ENCODE peak calls at places on chromosomes 6 and 20, in ten cellular contexts. One of them, this sample, is unnamed.

GRCh38 chr6:41451039-41451438 is 95.1 kb upstream of the FOXP4 start:
- DNase-seq in bronchial epithelial cell: no peak
- DNase-seq in stomach: peak; percentile 55
- DNase-seq in HepG2: no peak
- DNase-seq in ovary: no peak
- DNase-seq in SJCRH30: peak; percentile 23
- DNase-seq in brain microvascular endothelial cell: no peak
- DNase-seq in fibroblast of mammary gland: no peak
- DNase-seq in NT2/D1: no peak
- DNase-seq in lower lobe of right lung: no peak
- DNase-seq in this sample: peak; percentile 92

GRCh38 chr20:33570743-33571142 is 80.8 kb downstream of the CBFA2T2 start:
- DNase-seq in NT2/D1: no peak
- DNase-seq in bronchial epithelial cell: no peak
- DNase-seq in brain microvascular endothelial cell: no peak
- DNase-seq in lower lobe of right lung: no peak
- DNase-seq in SJCRH30: no peak
- DNase-seq in fibroblast of mammary gland: no peak
- DNase-seq in stomach: no peak
- DNase-seq in ovary: no peak
- DNase-seq in HepG2: no peak
- DNase-seq in this sample: no peak

GRCh38 chr6:43956478-43956877 is 170.8 kb downstream of the MRPL14 start:
- DNase-seq in brain microvascular endothelial cell: no peak
- DNase-seq in bronchial epithelial cell: no peak
- DNase-seq in SJCRH30: no peak
- DNase-seq in lower lobe of right lung: no peak
- DNase-seq in stomach: no peak
- DNase-seq in ovary: no peak
- DNase-seq in HepG2: no peak
- DNase-seq in NT2/D1: no peak
- DNase-seq in fibroblast of mammary gland: no peak
- DNase-seq in this sample: no peak

GRCh38 chr20:38937978-38938473 is 11.8 kb downstream of the FAM83D start:
- DNase-seq in ovary: no peak
- DNase-seq in lower lobe of right lung: no peak
- DNase-seq in stomach: no peak
- DNase-seq in SJCRH30: no peak
- DNase-seq in bronchial epithelial cell: peak; percentile 53
- DNase-seq in brain microvascular endothelial cell: no peak
- DNase-seq in HepG2: no peak
- DNase-seq in fibroblast of mammary gland: no peak
- DNase-seq in NT2/D1: no peak
- DNase-seq in this sample: peak; percentile 18

GRCh38 chr6:3165631-3166534 is 8.5 kb upstream of the TUBB2A start:
- DNase-seq in ovary: no peak
- DNase-seq in HepG2: peak; percentile 18
- DNase-seq in stomach: no peak
- DNase-seq in SJCRH30: no peak
- DNase-seq in NT2/D1: peak; percentile 84
- DNase-seq in lower lobe of right lung: no peak
- DNase-seq in brain microvascular endothelial cell: peak; percentile 64
- DNase-seq in fibroblast of mammary gland: peak; percentile 28
- DNase-seq in bronchial epithelial cell: no peak
- DNase-seq in this sample: no peak

GRCh38 chr20:35462351-35462750 is 7.0 kb downstream of the CEP250 start:
- DNase-seq in bronchial epithelial cell: no peak
- DNase-seq in stomach: no peak
- DNase-seq in brain microvascular endothelial cell: no peak
- DNase-seq in HepG2: no peak
- DNase-seq in fibroblast of mammary gland: no peak
- DNase-seq in NT2/D1: no peak
- DNase-seq in SJCRH30: no peak
- DNase-seq in lower lobe of right lung: no peak
- DNase-seq in ovary: no peak
- DNase-seq in this sample: no peak

GRCh38 chr6:43926644-43927524 is 156.9 kb downstream of the VEGFA start:
- DNase-seq in ovary: peak; percentile 47
- DNase-seq in fibroblast of mammary gland: peak; percentile 71
- DNase-seq in bronchial epithelial cell: peak; percentile 93
- DNase-seq in stomach: peak; percentile 72
- DNase-seq in brain microvascular endothelial cell: peak; percentile 51
- DNase-seq in SJCRH30: peak; percentile 47
- DNase-seq in lower lobe of right lung: peak; percentile 57
- DNase-seq in HepG2: peak; percentile 90
- DNase-seq in NT2/D1: peak; percentile 57
- DNase-seq in this sample: peak; percentile 87

GRCh38 chr6:37407948-37408347 is 25.1 kb upstream of the CMTR1 start:
- DNase-seq in brain microvascular endothelial cell: no peak
- DNase-seq in lower lobe of right lung: no peak
- DNase-seq in stomach: no peak
- DNase-seq in bronchial epithelial cell: peak; percentile 58
- DNase-seq in HepG2: no peak
- DNase-seq in NT2/D1: no peak
- DNase-seq in ovary: no peak
- DNase-seq in fibroblast of mammary gland: no peak
- DNase-seq in SJCRH30: no peak
- DNase-seq in this sample: no peak

GRCh38 chr6:87364602-87365252 is 20.1 kb downstream of the C6orf163 start:
- DNase-seq in ovary: no peak
- DNase-seq in fibroblast of mammary gland: no peak
- DNase-seq in stomach: no peak
- DNase-seq in lower lobe of right lung: no peak
- DNase-seq in HepG2: no peak
- DNase-seq in brain microvascular endothelial cell: no peak
- DNase-seq in bronchial epithelial cell: no peak
- DNase-seq in NT2/D1: no peak
- DNase-seq in SJCRH30: no peak
- DNase-seq in this sample: no peak

GRCh38 chr6:20180935-20181334 is 31.3 kb downstream of the MBOAT1 start:
- DNase-seq in NT2/D1: no peak
- DNase-seq in brain microvascular endothelial cell: no peak
- DNase-seq in stomach: no peak
- DNase-seq in SJCRH30: no peak
- DNase-seq in HepG2: no peak
- DNase-seq in bronchial epithelial cell: peak; percentile 20
- DNase-seq in fibroblast of mammary gland: no peak
- DNase-seq in lower lobe of right lung: no peak
- DNase-seq in ovary: no peak
- DNase-seq in this sample: no peak

GRCh38 chr6:4370066-4370465 is 234.7 kb upstream of the ECI2 start:
- DNase-seq in SJCRH30: peak; percentile 77
- DNase-seq in bronchial epithelial cell: peak; percentile 92
- DNase-seq in HepG2: no peak
- DNase-seq in ovary: no peak
- DNase-seq in fibroblast of mammary gland: peak; percentile 98
- DNase-seq in NT2/D1: no peak
- DNase-seq in stomach: no peak
- DNase-seq in brain microvascular endothelial cell: peak; percentile 89
- DNase-seq in lower lobe of right lung: no peak
- DNase-seq in this sample: no peak

GRCh38 chr6:50818673-50819072 is at the start of gene TFAP2B:
- DNase-seq in SJCRH30: peak; percentile 71
- DNase-seq in fibroblast of mammary gland: no peak
- DNase-seq in NT2/D1: no peak
- DNase-seq in lower lobe of right lung: no peak
- DNase-seq in ovary: no peak
- DNase-seq in stomach: no peak
- DNase-seq in bronchial epithelial cell: no peak
- DNase-seq in brain microvascular endothelial cell: no peak
- DNase-seq in HepG2: no peak
- DNase-seq in this sample: no peak

GRCh38 chr6:50819906-50820589 is 1.4 kb downstream of the TFAP2B start:
- DNase-seq in lower lobe of right lung: no peak
- DNase-seq in bronchial epithelial cell: no peak
- DNase-seq in NT2/D1: no peak
- DNase-seq in ovary: no peak
- DNase-seq in fibroblast of mammary gland: no peak
- DNase-seq in stomach: no peak
- DNase-seq in HepG2: no peak
- DNase-seq in SJCRH30: peak; percentile 71
- DNase-seq in brain microvascular endothelial cell: no peak
- DNase-seq in this sample: peak; percentile 43

GRCh38 chr6:50820590-50821234 is 2.0 kb downstream of the TFAP2B start:
- DNase-seq in SJCRH30: no peak
- DNase-seq in stomach: no peak
- DNase-seq in fibroblast of mammary gland: no peak
- DNase-seq in HepG2: no peak
- DNase-seq in brain microvascular endothelial cell: no peak
- DNase-seq in lower lobe of right lung: no peak
- DNase-seq in bronchial epithelial cell: no peak
- DNase-seq in ovary: no peak
- DNase-seq in NT2/D1: no peak
- DNase-seq in this sample: no peak

GRCh38 chr6:50817638-50817950 is 1.1 kb upstream of the TFAP2B start:
- DNase-seq in HepG2: no peak
- DNase-seq in SJCRH30: no peak
- DNase-seq in ovary: no peak
- DNase-seq in stomach: no peak
- DNase-seq in lower lobe of right lung: no peak
- DNase-seq in fibroblast of mammary gland: no peak
- DNase-seq in bronchial epithelial cell: no peak
- DNase-seq in NT2/D1: no peak
- DNase-seq in brain microvascular endothelial cell: no peak
- DNase-seq in this sample: no peak

DNA sequence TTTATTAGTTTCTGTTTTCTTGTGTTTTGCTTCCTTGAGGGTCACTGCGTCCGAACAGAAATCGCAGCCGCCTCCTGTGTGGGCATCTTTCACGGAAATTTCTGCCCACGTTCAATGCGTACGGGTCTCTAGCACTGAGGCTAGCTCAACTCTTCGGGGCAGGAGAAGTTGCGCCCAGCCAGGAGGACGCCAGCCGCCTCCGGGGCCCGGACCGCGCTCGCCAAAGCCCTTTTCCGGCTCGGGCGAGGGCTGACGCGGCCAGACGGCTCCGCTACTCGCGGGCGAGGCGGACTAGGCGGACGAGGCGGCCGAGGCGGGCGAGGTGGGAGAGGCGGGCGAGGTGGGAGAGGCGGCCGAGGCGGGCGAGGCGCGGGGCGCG is 845 bp downstream of the TFAP2B start:
- DNase-seq in SJCRH30: peak; percentile 47
- DNase-seq in stomach: no peak
- DNase-seq in ovary: no peak
- DNase-seq in NT2/D1: no peak
- DNase-seq in HepG2: no peak
- DNase-seq in bronchial epithelial cell: no peak
- DNase-seq in lower lobe of right lung: no peak
- DNase-seq in brain microvascular endothelial cell: no peak
- DNase-seq in fibroblast of mammary gland: peak; percentile 1
- DNase-seq in this sample: peak; percentile 60
- H3K4me3 ChIP-seq in SJCRH30: peak overlapping the region; percentile 66
- H3K4me3 ChIP-seq in stomach: peak overlapping the region; percentile 28
- H3K4me3 ChIP-seq in ovary: no peak overlapping the region
- H3K4me3 ChIP-seq in NT2/D1: peak overlapping the region; percentile 4
- H3K4me3 ChIP-seq in HepG2: no peak overlapping the region
- H3K4me3 ChIP-seq in bronchial epithelial cell: no peak overlapping the region
- H3K4me3 ChIP-seq in lower lobe of right lung: peak overlapping the region; percentile 20
- H3K4me3 ChIP-seq in brain microvascular endothelial cell: peak overlapping the region; percentile 20
- H3K4me3 ChIP-seq in fibroblast of mammary gland: no peak overlapping the region
- H3K4me3 ChIP-seq in this sample: peak overlapping the region; percentile 48

DNA sequence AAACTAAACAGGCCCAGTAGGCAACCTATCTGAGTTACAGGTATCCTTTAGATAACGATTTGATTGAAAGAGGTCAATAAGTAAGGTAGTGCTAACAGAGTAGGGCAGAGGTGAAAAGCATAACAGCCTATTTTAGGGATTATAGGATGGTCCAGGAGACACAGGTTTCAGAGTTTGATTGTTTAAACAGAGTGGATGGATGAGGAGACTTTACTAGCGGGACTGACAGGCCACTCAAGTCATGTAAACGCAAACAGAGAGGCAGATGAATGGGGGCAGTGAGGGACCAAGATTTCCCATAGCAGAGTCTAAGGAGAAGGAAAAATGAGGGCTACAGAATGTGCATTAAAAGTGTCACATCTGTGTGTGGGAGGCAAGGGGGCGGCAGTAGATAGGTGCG is 4.8 kb downstream of the NEDD9 start:
- DNase-seq in SJCRH30: no peak
- DNase-seq in fibroblast of mammary gland: no peak
- DNase-seq in stomach: no peak
- DNase-seq in HepG2: no peak
- DNase-seq in NT2/D1: no peak
- DNase-seq in bronchial epithelial cell: no peak
- DNase-seq in brain microvascular endothelial cell: no peak
- DNase-seq in ovary: no peak
- DNase-seq in lower lobe of right lung: no peak
- DNase-seq in this sample: no peak
- H3K4me3 ChIP-seq in SJCRH30: no peak overlapping the region
- H3K4me3 ChIP-seq in fibroblast of mammary gland: no peak overlapping the region
- H3K4me3 ChIP-seq in stomach: no peak overlapping the region
- H3K4me3 ChIP-seq in HepG2: peak overlapping the region; percentile 87
- H3K4me3 ChIP-seq in NT2/D1: no peak overlapping the region
- H3K4me3 ChIP-seq in bronchial epithelial cell: no peak overlapping the region
- H3K4me3 ChIP-seq in brain microvascular endothelial cell: no peak overlapping the region
- H3K4me3 ChIP-seq in ovary: no peak overlapping the region
- H3K4me3 ChIP-seq in lower lobe of right lung: peak overlapping the region; percentile 67
- H3K4me3 ChIP-seq in this sample: no peak overlapping the region

GRCh38 chr6:149938571-149939462 is 3.0 kb upstream of the ULBP2 start:
- DNase-seq in bronchial epithelial cell: no peak
- DNase-seq in stomach: no peak
- DNase-seq in brain microvascular endothelial cell: no peak
- DNase-seq in SJCRH30: peak; percentile 35
- DNase-seq in HepG2: no peak
- DNase-seq in fibroblast of mammary gland: no peak
- DNase-seq in ovary: no peak
- DNase-seq in lower lobe of right lung: no peak
- DNase-seq in NT2/D1: no peak
- DNase-seq in this sample: no peak
- H3K4me3 ChIP-seq in bronchial epithelial cell: peak overlapping the region; percentile 56
- H3K4me3 ChIP-seq in stomach: peak overlapping the region; percentile 33
- H3K4me3 ChIP-seq in brain microvascular endothelial cell: peak overlapping the region; percentile 43
- H3K4me3 ChIP-seq in SJCRH30: peak overlapping the region; percentile 48
- H3K4me3 ChIP-seq in HepG2: peak overlapping the region; percentile 44
- H3K4me3 ChIP-seq in fibroblast of mammary gland: peak overlapping the region; percentile 37
- H3K4me3 ChIP-seq in ovary: peak overlapping the region; percentile 20
- H3K4me3 ChIP-seq in lower lobe of right lung: peak overlapping the region; percentile 56
- H3K4me3 ChIP-seq in NT2/D1: peak overlapping the region; percentile 24
- H3K4me3 ChIP-seq in this sample: peak overlapping the region; percentile 36

DNA sequence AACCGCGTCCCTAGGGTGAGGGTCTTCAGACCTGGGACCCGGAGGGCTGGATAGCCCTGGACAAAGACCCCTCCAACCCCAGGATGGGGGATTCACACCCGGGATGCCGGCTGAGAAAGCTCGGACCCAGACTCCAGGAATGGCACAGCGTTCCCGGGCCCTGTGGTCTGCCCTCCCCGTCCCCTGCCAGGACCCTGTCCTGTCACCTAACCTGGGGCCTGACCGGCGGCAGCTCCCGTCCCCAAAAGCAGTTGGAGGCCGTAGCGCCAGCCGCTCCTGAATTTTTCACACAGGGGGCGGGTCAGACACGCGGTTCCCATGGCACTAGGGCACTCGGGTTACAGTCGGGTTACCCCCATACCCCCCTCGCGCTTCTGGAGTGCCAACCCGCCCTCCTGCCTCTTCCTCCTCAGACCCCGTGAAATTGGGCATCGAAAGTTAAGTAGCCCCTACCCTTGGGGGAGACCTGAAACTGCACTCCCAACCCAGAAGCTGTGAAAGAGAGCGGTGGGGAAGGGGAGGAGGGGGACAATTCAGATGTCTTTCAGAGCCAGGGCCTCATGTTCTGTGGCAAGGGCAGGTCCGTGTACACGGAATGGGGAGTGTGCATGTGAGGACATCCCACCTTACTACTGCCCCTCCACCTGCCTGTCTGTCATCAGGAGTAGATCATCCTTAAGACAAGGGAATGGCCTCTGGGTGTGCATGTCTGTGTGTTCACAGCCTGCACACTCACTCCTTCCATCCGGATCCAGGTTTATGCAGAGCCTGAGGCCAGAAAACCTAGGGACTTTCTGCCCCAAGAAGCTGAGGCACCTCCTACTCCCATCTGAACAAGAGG is 604 bp downstream of the REM1 start:
- DNase-seq in stomach: no peak
- DNase-seq in brain microvascular endothelial cell: no peak
- DNase-seq in NT2/D1: no peak
- DNase-seq in ovary: no peak
- DNase-seq in bronchial epithelial cell: no peak
- DNase-seq in SJCRH30: no peak
- DNase-seq in HepG2: no peak
- DNase-seq in lower lobe of right lung: no peak
- DNase-seq in fibroblast of mammary gland: no peak
- DNase-seq in this sample: no peak
- H3K4me3 ChIP-seq in stomach: peak overlapping the region; percentile 37
- H3K4me3 ChIP-seq in brain microvascular endothelial cell: no peak overlapping the region
- H3K4me3 ChIP-seq in NT2/D1: peak overlapping the region; percentile 64
- H3K4me3 ChIP-seq in ovary: peak overlapping the region; percentile 43
- H3K4me3 ChIP-seq in bronchial epithelial cell: no peak overlapping the region
- H3K4me3 ChIP-seq in SJCRH30: no peak overlapping the region
- H3K4me3 ChIP-seq in HepG2: no peak overlapping the region
- H3K4me3 ChIP-seq in lower lobe of right lung: peak overlapping the region; percentile 51
- H3K4me3 ChIP-seq in fibroblast of mammary gland: peak overlapping the region; percentile 12
- H3K4me3 ChIP-seq in this sample: no peak overlapping the region

This sample was measured in WERI-Rb-1.